ENCODE peak calls at places on chromosomes 6 and 20, in six cellular contexts. I is cerebellar nuclear complex, A is AG08396, F is chondrocyte, Y is GDM1, K is HT1080. D is an unnamed sample.

GRCh38 chr6:122947355-122947754 is 48.7 kb upstream of the CLVS2 start:
- DNase-seq in I (no peak), A (no peak), F (no peak), Y (no peak), K (peak; percentile 15), D (peak; percentile 73)

GRCh38 chr6:130575971-130576370 is 210.2 kb downstream of the TMEM200A start:
- DNase-seq in I (no peak), A (no peak), F (no peak), Y (peak; percentile 57), K (no peak), D (no peak)

GRCh38 chr6:30272032-30272431 is 54.7 kb upstream of the TRIM39 start:
- DNase-seq in I (no peak), A (no peak), F (no peak), Y (no peak), K (no peak), D (no peak)

GRCh38 chr6:149484733-149485700 is at the start of gene ZC3H12D:
- DNase-seq in I (no peak), A (no peak), F (no peak), Y (peak; percentile 9), K (peak; percentile 84), D (peak; percentile 34)

GRCh38 chr20:41643504-41643938 is 25.3 kb upstream of the CHD6 start:
- DNase-seq in I (no peak), A (peak; percentile 43), F (no peak), Y (peak; percentile 8), K (peak; percentile 79), D (peak; percentile 88)

GRCh38 chr20:3470627-3471396 is at the start of gene ATRN:
- DNase-seq in I (peak; percentile 24), A (peak; percentile 99), F (peak; percentile 97), Y (peak; percentile 90), K (peak; percentile 81), D (peak; percentile 94)

GRCh38 chr20:60100780-60101179 is 142.6 kb downstream of the CDH26 start:
- DNase-seq in I (no peak), A (no peak), F (no peak), Y (no peak), K (no peak), D (no peak)

GRCh38 chr6:136593748-136594490 is 43.7 kb upstream of the MAP7 start:
- DNase-seq in I (no peak), A (peak; percentile 77), F (no peak), Y (peak; percentile 56), K (peak; percentile 98), D (peak; percentile 98)

GRCh38 chr20:63744574-63745423 is 5.2 kb downstream of the SLC2A4RG start:
- DNase-seq in I (no peak), A (no peak), F (peak; percentile 88), Y (no peak), K (no peak), D (no peak)

GRCh38 chr6:158996863-158997262 is 3.1 kb downstream of the RSPH3 start:
- DNase-seq in I (no peak), A (no peak), F (no peak), Y (no peak), K (no peak), D (no peak)

GRCh38 chr6:159969204-159969912 is 476 bp downstream of the IGF2R start:
- DNase-seq in I (no peak), A (peak; percentile 46), F (no peak), Y (no peak), K (peak; percentile 24), D (peak; percentile 82)

GRCh38 chr20:52031574-52032303 is 159.8 kb downstream of the ZFP64 start:
- DNase-seq in I (no peak), A (peak; percentile 72), F (no peak), Y (no peak), K (peak; percentile 79), D (no peak)

GRCh38 chr20:57224641-57225138 is 41.8 kb downstream of the BMP7 start:
- DNase-seq in I (no peak), A (no peak), F (no peak), Y (no peak), K (no peak), D (no peak)

GRCh38 chr6:3228046-3228671 is 706 bp upstream of the TUBB2B start:
- DNase-seq in I (no peak), A (no peak), F (no peak), Y (no peak), K (no peak), D (peak; percentile 68)

D was measured in OCI-M1.